ENCODE peak calls at places on chromosomes 7 and 10, in ten cellular contexts. J is CD8-positive, alpha-beta memory T cell; D is choroid plexus epithelial cell; U is NT2/D1; A is neuronal stem cell; E is left ventricle myocardium inferior; B is GM23338; M is neural progenitor cell; V is GM23248; T is GM12878. Z is an unnamed sample.

GRCh38 chr7:138875794-138876193 is 77.8 kb upstream of the ATP6V0A4 start:
- DNase-seq in E (no peak), A (no peak), J (peak; percentile 27), M (no peak), B (no peak), U (no peak), T (no peak), D (peak; percentile 70), V (peak; percentile 96), Z (peak; percentile 93)

GRCh38 chr7:117385340-117386124 is 41.8 kb downstream of the ASZ1 start:
- DNase-seq in V (peak; percentile 63), D (peak; percentile 58), M (no peak), T (no peak), E (no peak), U (no peak), J (no peak), B (peak; percentile 34), A (no peak), Z (peak; percentile 17)

GRCh38 chr10:71001470-71001869 is 113.1 kb upstream of the PCBD1 start:
- DNase-seq in V (peak; percentile 14), M (no peak), B (no peak), D (no peak), T (no peak), E (no peak), J (no peak), A (no peak), U (no peak), Z (no peak)

GRCh38 chr7:98995523-98996161 is 117.3 kb downstream of the TRRAP start:
- DNase-seq in M (no peak), E (no peak), J (no peak), V (no peak), D (no peak), T (no peak), A (no peak), B (no peak), U (no peak), Z (no peak)

GRCh38 chr7:42236266-42237161 is 495 bp downstream of the GLI3 start:
- DNase-seq in B (peak; percentile 80), J (no peak), V (peak; percentile 85), T (no peak), M (peak; percentile 80), D (peak; percentile 70), A (no peak), U (no peak), E (peak; percentile 49), Z (peak; percentile 4)

GRCh38 chr7:28296571-28297483 is 115.5 kb upstream of the CREB5 start:
- DNase-seq in J (peak; percentile 23), D (peak; percentile 57), E (peak; percentile 21), T (no peak), U (peak; percentile 64), A (peak; percentile 20), V (peak; percentile 68), B (peak; percentile 88), M (peak; percentile 59), Z (peak; percentile 45)

GRCh38 chr7:105821527-105821926 is 54.9 kb downstream of the ATXN7L1 start:
- DNase-seq in E (no peak), V (no peak), T (no peak), A (no peak), U (no peak), B (no peak), J (no peak), D (no peak), M (no peak), Z (no peak)

GRCh38 chr7:71604818-71605414 is 473.0 kb downstream of the GALNT17 start:
- DNase-seq in B (no peak), M (no peak), D (no peak), A (no peak), E (no peak), J (no peak), T (no peak), U (no peak), V (no peak), Z (no peak)

GRCh38 chr10:84155521-84155920 is 16.2 kb downstream of the GHITM start:
- DNase-seq in A (no peak), J (no peak), D (no peak), T (no peak), E (no peak), B (no peak), M (no peak), U (no peak), V (no peak), Z (no peak)

GRCh38 chr7:78134256-78134655 is 335.7 kb downstream of the PHTF2 start:
- DNase-seq in M (peak; percentile 37), V (peak; percentile 94), A (no peak), U (peak; percentile 23), J (no peak), T (no peak), E (no peak), D (peak; percentile 63), B (peak; percentile 64), Z (peak; percentile 8)

GRCh38 chr7:32871624-32872371 is 19.8 kb downstream of the KBTBD2 start:
- DNase-seq in M (no peak), D (no peak), E (peak; percentile 25), A (no peak), J (no peak), U (no peak), T (no peak), V (no peak), B (no peak), Z (no peak)

GRCh38 chr10:125158528-125159485 is 1.6 kb downstream of the CTBP2 start:
- DNase-seq in J (no peak), B (no peak), V (peak; percentile 71), M (peak; percentile 55), T (no peak), D (peak; percentile 39), U (no peak), E (peak; percentile 71), A (no peak), Z (no peak)

GRCh38 chr7:73844848-73845460 is 2.6 kb upstream of the METTL27 start:
- DNase-seq in M (no peak), A (no peak), T (no peak), B (no peak), J (no peak), D (peak; percentile 43), V (peak; percentile 88), U (no peak), E (no peak), Z (no peak)

GRCh38 chr7:95102662-95103061 is 195.3 kb downstream of the PPP1R9A start:
- DNase-seq in D (peak; percentile 29), E (no peak), B (no peak), A (no peak), U (no peak), J (no peak), T (no peak), M (no peak), V (peak; percentile 17), Z (no peak)

GRCh38 chr10:127275793-127276415 is 79.5 kb upstream of the INSYN2A start:
- DNase-seq in J (no peak), A (no peak), E (no peak), U (no peak), M (no peak), V (no peak), B (no peak), T (no peak), D (no peak), Z (no peak)

GRCh38 chr7:86058649-86059048 is 585.1 kb upstream of the GRM3 start:
- DNase-seq in U (no peak), A (no peak), D (no peak), M (no peak), B (no peak), E (no peak), T (no peak), V (no peak), J (no peak), Z (no peak)

GRCh38 chr10:132440791-132441565 is 44.0 kb downstream of the PWWP2B start:
- DNase-seq in U (no peak), D (no peak), A (no peak), M (no peak), T (no peak), J (no peak), E (no peak), V (no peak), B (no peak), Z (no peak)

GRCh38 chr10:34641147-34641912 is 173.8 kb downstream of the PARD3 start:
- DNase-seq in M (no peak), E (no peak), A (no peak), T (no peak), D (no peak), U (no peak), B (no peak), V (no peak), J (no peak), Z (no peak)

GRCh38 chr7:108136191-108136581 is 6.0 kb upstream of the LAMB4 start:
- DNase-seq in J (no peak), T (no peak), U (no peak), B (no peak), D (no peak), V (no peak), M (no peak), A (no peak), E (no peak), Z (no peak)

DNA sequence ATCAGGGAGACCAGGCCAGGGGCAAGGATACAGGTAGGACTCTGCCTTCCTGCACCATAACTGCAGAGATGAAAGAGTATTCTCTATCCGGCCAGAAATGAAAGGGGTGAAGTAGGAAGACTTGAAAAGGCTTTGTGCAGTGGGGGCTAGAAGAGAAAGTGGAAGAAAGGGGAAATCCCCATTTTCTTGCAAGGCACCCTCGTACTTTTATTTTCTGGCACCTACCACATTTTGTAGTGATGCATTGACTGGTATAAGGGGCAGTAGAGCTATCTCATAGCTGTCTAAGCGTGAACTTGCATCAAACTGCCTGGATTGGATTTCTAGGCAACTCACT is 752 bp upstream of the CAMK2G start:
- DNase-seq in V (no peak), M (no peak), U (no peak), T (no peak), E (no peak), D (no peak), B (no peak), A (no peak), J (no peak), Z (peak; percentile 52)
- H3K4me3 ChIP-seq in V (peak overlapping the region; percentile 71), M (peak overlapping the region; percentile 58), U (no peak overlapping the region), T (peak overlapping the region; percentile 84), E (peak overlapping the region; percentile 89), D (peak overlapping the region; percentile 59), B (peak overlapping the region; percentile 75), A (peak overlapping the region; percentile 79), J (peak overlapping the region; percentile 69), Z (peak overlapping the region; percentile 59)

GRCh38 chr7:91267558-91267955 is 3.3 kb downstream of the FZD1 start:
- DNase-seq in M (no peak), E (no peak), U (no peak), V (peak; percentile 84), J (no peak), A (no peak), D (peak; percentile 68), B (no peak), T (no peak), Z (no peak)
- H3K4me3 ChIP-seq in M (peak overlapping the region; percentile 91), E (peak overlapping the region; percentile 77), U (peak overlapping the region; percentile 15), V (peak overlapping the region; percentile 86), J (no peak overlapping the region), A (peak overlapping the region; percentile 77), D (peak overlapping the region; percentile 73), B (peak overlapping the region; percentile 77), T (no peak overlapping the region), Z (no peak overlapping the region)

GRCh38 chr10:69716711-69717560 is 84.8 kb upstream of the COL13A1 start:
- DNase-seq in U (peak; percentile 39), J (peak; percentile 20), E (no peak), T (no peak), V (peak; percentile 67), D (peak; percentile 63), M (peak; percentile 86), A (peak; percentile 65), B (peak; percentile 91), Z (peak; percentile 39)
- H3K4me3 ChIP-seq in U (no peak overlapping the region), J (no peak overlapping the region), E (no peak overlapping the region), T (no peak overlapping the region), V (no peak overlapping the region), D (no peak overlapping the region), M (no peak overlapping the region), A (no peak overlapping the region), B (no peak overlapping the region), Z (no peak overlapping the region)

GRCh38 chr7:55252386-55252785 is 112.8 kb upstream of the LANCL2 start:
- DNase-seq in M (no peak), T (no peak), B (no peak), D (no peak), J (no peak), U (no peak), A (no peak), V (peak; percentile 14), E (no peak), Z (no peak)
- H3K4me3 ChIP-seq in M (no peak overlapping the region), T (no peak overlapping the region), B (no peak overlapping the region), D (no peak overlapping the region), J (no peak overlapping the region), U (no peak overlapping the region), A (no peak overlapping the region), V (no peak overlapping the region), E (no peak overlapping the region), Z (no peak overlapping the region)